ENCODE peak calls at places on chromosomes 3 and 15, in four cellular contexts. B is HCT116, A is heart left ventricle, F is body of pancreas. Q is an unnamed sample. For H3K36me3, the result is how much of the 10 kb centered on the place peaks cover.

GRCh38 chr15:60760646-60761504 is 281.9 kb upstream of the ICE2 start:
- DNase-seq in F (no peak), B (no peak), A (no peak), Q (no peak)

GRCh38 chr3:136266468-136266867 is 16.3 kb downstream of the PCCB start:
- DNase-seq in A (no peak), F (no peak), B (no peak), Q (no peak)

GRCh38 chr15:95095250-95095649 is 863.9 kb downstream of the MCTP2 start:
- DNase-seq in A (no peak), B (no peak), F (no peak), Q (no peak)

GRCh38 chr15:71651750-71652186 is 158.6 kb upstream of the NR2E3 start:
- DNase-seq in F (peak), B (peak), A (no peak), Q (no peak)

GRCh38 chr3:98343647-98344507 is 9.8 kb upstream of the OR5K4 start:
- DNase-seq in F (peak), A (no peak), B (peak), Q (no peak)

GRCh38 chr3:42961633-42962032 is 17.5 kb upstream of the GASK1A start:
- DNase-seq in F (peak), A (no peak), B (peak), Q (no peak)

GRCh38 chr3:87145553-87145952 is 81.6 kb upstream of the CHMP2B start:
- DNase-seq in F (no peak), B (peak), A (no peak), Q (no peak)

GRCh38 chr3:185824051-185824466 is 783 bp downstream of the IGF2BP2 start:
- DNase-seq in A (peak), B (no peak), F (peak), Q (no peak)

GRCh38 chr3:134600685-134601502 is 49.9 kb downstream of the KY start:
- DNase-seq in A (peak), F (peak), B (peak), Q (peak)

GRCh38 chr15:52728899-52729298 is 49.7 kb upstream of the ATOSA start:
- DNase-seq in B (no peak), A (no peak), F (no peak), Q (no peak)

GRCh38 chr3:20040476-20041196 is 390 bp downstream of the KAT2B start:
- DNase-seq in B (peak), F (peak), A (peak), Q (peak)

GRCh38 chr15:39509941-39510845 is 70.7 kb upstream of the THBS1 start:
- DNase-seq in F (no peak), B (no peak), A (peak), Q (no peak)

GRCh38 chr3:51953445-51953844 is 1.7 kb upstream of the GPR62 start:
- DNase-seq in B (no peak), F (no peak), A (no peak), Q (no peak)

GRCh38 chr3:160451602-160452001 is 2.0 kb upstream of the TRIM59 start:
- DNase-seq in A (no peak), F (no peak), B (no peak), Q (no peak)

GRCh38 chr15:25416693-25417092 is 22.1 kb downstream of the UBE3A start:
- DNase-seq in A (no peak), F (no peak), B (no peak), Q (no peak)

GRCh38 chr15:70358011-70358819 is 260.5 kb upstream of the TLE3 start:
- DNase-seq in A (peak), F (no peak), B (no peak), Q (no peak)

GRCh38 chr3:123290962-123291361 is 89.2 kb downstream of the SEC22A start:
- DNase-seq in B (no peak), A (no peak), F (no peak), Q (no peak)

GRCh38 chr3:62615258-62615840 is 242.0 kb upstream of the FEZF2 start:
- DNase-seq in A (no peak), F (no peak), B (no peak), Q (no peak)

GRCh38 chr3:38168151-38168987 is 3.0 kb downstream of the OXSR1 start:
- DNase-seq in A (no peak), B (no peak), F (no peak), Q (no peak)

GRCh38 chr3:188389711-188390346 is 235.9 kb downstream of the LPP start:
- DNase-seq in A (peak), F (peak), B (no peak), Q (no peak)

GRCh38 chr3:14475601-14476000 is 64.5 kb downstream of the GRIP2 start:
- DNase-seq in F (no peak), A (no peak), B (no peak), Q (no peak)

GRCh38 chr3:14472471-14473351 is 67.4 kb downstream of the GRIP2 start:
- DNase-seq in F (no peak), B (peak), A (no peak), Q (no peak)

GRCh38 chr3:14473411-14473891 is 66.7 kb downstream of the GRIP2 start:
- DNase-seq in A (no peak), F (no peak), B (no peak), Q (no peak)

GRCh38 chr3:14476583-14477265 is 63.4 kb downstream of the GRIP2 start:
- DNase-seq in F (no peak), A (no peak), B (no peak), Q (no peak)

GRCh38 chr3:14474363-14475081 is 65.6 kb downstream of the GRIP2 start:
- DNase-seq in F (no peak), B (no peak), A (no peak), Q (no peak)
- H3K36me3 ChIP-seq in F (under half), B (under half), A (under half), Q (under half)

GRCh38 chr3:138939563-138940241 is 7.2 kb downstream of the FOXL2 start:
- DNase-seq in B (no peak), F (no peak), A (no peak), Q (no peak)
- H3K4me3 ChIP-seq in B (no peak), F (no peak), A (peak), Q (no peak)

DNA sequence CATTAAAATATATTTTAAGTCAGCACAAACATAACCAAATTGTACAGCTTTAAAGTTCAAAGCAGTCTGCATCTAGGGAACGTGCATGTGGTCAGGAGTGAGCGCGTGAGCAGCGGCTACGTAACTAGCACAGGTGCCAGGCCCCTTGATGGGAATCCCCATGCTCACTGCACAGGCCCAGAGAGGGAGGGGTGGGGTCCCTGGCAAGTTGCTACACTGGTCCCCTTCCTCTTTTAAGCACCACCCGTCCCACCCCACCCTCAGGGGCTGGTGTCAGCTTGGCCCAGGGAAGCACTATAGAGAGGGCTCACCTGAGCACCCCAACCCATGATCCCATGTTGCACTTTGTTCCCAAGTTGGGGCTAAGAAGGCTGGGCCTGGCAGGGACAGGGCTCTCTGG is 835 bp upstream of the GMPPB start:
- DNase-seq in B (no peak), F (no peak), A (peak), Q (peak)
- H3K36me3 ChIP-seq in B (under half), F (under half), A (under half), Q (under half)

GRCh38 chr3:114902691-114903101 is 244.4 kb downstream of the ZBTB20 start:
- DNase-seq in F (no peak), A (no peak), B (no peak), Q (no peak)

GRCh38 chr3:114903213-114903612 is 243.9 kb downstream of the ZBTB20 start:
- DNase-seq in F (peak), B (no peak), A (no peak), Q (no peak)

GRCh38 chr3:114899186-114899931 is 247.7 kb downstream of the ZBTB20 start:
- DNase-seq in B (no peak), F (peak), A (no peak), Q (no peak)

GRCh38 chr3:114904633-114905032 is 242.5 kb downstream of the ZBTB20 start:
- DNase-seq in A (no peak), B (no peak), F (no peak), Q (no peak)

DNA sequence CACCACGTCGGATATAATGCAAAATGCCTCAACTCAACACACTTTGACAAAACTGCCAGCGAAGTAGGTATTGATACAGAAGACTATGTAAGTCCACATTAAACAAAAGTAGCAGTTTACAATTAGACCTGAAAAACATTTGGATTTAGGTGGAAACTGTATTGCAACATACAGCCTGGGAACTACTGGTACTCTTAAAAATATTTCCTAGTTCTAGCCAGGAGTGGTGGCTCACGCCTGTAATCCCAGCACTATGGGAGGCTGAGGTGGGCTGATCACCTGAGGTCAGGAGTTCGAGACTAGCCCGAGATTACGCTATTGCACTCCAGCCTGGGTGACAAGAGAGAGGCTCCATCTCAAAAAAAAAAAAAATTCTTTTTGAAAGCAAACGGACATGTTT is 246.2 kb downstream of the ZBTB20 start:
- DNase-seq in A (no peak), B (no peak), F (no peak), Q (no peak)
- H3K4me3 ChIP-seq in A (no peak), B (no peak), F (no peak), Q (no peak)

DNA sequence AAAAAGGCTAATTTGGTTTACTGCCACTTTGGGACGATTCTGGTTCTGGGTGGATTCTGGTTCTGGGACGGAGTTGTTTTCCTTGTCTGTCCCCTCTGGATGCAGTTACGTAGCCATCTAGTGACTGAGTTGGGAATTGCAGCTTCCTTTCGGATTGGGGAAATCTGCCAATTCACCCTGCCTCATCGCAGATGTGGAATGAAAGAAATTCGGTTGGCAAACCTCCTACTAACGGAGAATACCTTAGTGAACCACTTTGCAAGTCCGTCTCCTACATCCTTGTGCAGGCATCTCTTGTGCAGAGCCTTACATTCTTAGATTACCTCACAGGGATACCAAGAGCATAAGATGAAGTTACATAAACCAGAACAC is 31.5 kb upstream of the AP4E1 start:
- DNase-seq in F (peak), B (peak), A (peak), Q (peak)
- H3K36me3 ChIP-seq in F (under half), B (under half), A (under half), Q (under half)

DNA sequence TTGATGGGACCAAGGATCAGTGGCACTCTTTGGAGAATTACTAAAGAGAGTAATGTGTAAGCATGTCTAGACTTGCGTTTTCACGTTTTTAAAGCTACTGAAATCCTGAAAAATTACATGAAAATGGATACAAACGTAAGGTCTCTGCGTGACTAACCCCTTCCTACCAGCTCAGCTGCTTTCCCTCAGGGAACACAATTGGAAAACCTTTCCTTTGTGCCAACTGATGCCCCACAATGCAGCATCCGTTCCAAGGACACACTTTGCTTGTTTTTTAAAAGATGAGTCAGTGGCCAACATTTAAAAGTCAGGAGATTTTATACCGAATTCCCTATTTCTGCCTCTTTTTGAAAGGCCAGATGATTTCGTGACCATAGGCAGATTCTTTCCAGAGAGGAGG is 494.2 kb downstream of the GABRG3 start:
- DNase-seq in A (no peak), B (no peak), F (no peak), Q (no peak)
- H3K4me3 ChIP-seq in A (no peak), B (no peak), F (no peak), Q (no peak)

GRCh38 chr3:37053753-37054152 is 60.4 kb downstream of the MLH1 start:
- DNase-seq in A (no peak), F (no peak), B (no peak), Q (no peak)
- H3K36me3 ChIP-seq in A (under half), F (under half), B (under half), Q (under half)

GRCh38 chr15:100687532-100688215 is 85.3 kb downstream of the ASB7 start:
- DNase-seq in F (peak), B (no peak), A (no peak), Q (no peak)
- H3K4me3 ChIP-seq in F (no peak), B (no peak), A (no peak), Q (no peak)

Q was measured in CD8-positive, alpha-beta T cell.